ENCODE peak calls at places on chromosomes 6 and 20, in five cellular contexts. D, L, Q, Y and H are unnamed samples.
A peak's percentile ranks its signal among the peaks of the same experiment; 100 is the strongest.

GRCh38 chr6:136547336-136547735 is 2.9 kb downstream of the MAP7 start:
- DNase-seq in D (no peak), L (no peak), Q (peak; percentile 28), Y (peak; percentile 70), H (peak; percentile 32)

GRCh38 chr6:67231092-67231491 is 1404.0 kb upstream of the ADGRB3 start:
- DNase-seq in D (no peak), L (no peak), Q (no peak), Y (no peak), H (no peak)

GRCh38 chr6:11496152-11497060 is 41.1 kb upstream of the TMEM170B start:
- DNase-seq in D (peak; percentile 43), L (peak; percentile 65), Q (peak; percentile 40), Y (peak; percentile 83), H (peak; percentile 83)

GRCh38 chr6:117425431-117426153 is at the start of gene ROS1:
- DNase-seq in D (no peak), L (no peak), Q (no peak), Y (no peak), H (no peak)

GRCh38 chr20:3973705-3974104 is 41.7 kb downstream of the RNF24 start:
- DNase-seq in D (no peak), L (no peak), Q (no peak), Y (no peak), H (no peak)

GRCh38 chr6:7684076-7684475 is 41.8 kb upstream of the BMP6 start:
- DNase-seq in D (no peak), L (no peak), Q (no peak), Y (no peak), H (no peak)

GRCh38 chr6:125469915-125470314 is 168.1 kb upstream of the HDDC2 start:
- DNase-seq in D (no peak), L (no peak), Q (no peak), Y (no peak), H (no peak)

GRCh38 chr20:19647992-19648391 is 110.1 kb upstream of the RIN2 start:
- DNase-seq in D (no peak), L (no peak), Q (no peak), Y (no peak), H (no peak)

GRCh38 chr6:43812850-43813584 is 43.0 kb downstream of the VEGFA start:
- DNase-seq in D (no peak), L (no peak), Q (no peak), Y (no peak), H (no peak)

GRCh38 chr6:111843347-111844147 is 29.7 kb downstream of the FYN start:
- DNase-seq in D (peak; percentile 40), L (peak; percentile 53), Q (no peak), Y (no peak), H (no peak)

GRCh38 chr6:113873043-113873667 is 16.0 kb downstream of the MARCKS start:
- DNase-seq in D (no peak), L (no peak), Q (no peak), Y (no peak), H (no peak)

GRCh38 chr20:19301142-19301541 is 88.7 kb downstream of the SLC24A3 start:
- DNase-seq in D (no peak), L (no peak), Q (no peak), Y (no peak), H (no peak)

GRCh38 chr6:30556714-30556963 is 350 bp upstream of the GNL1 start:
- DNase-seq in D (peak; percentile 75), L (peak; percentile 66), Q (no peak), Y (no peak), H (no peak)

GRCh38 chr20:48924711-48925109 is 3.2 kb downstream of the ARFGEF2 start:
- DNase-seq in D (no peak), L (no peak), Q (no peak), Y (no peak), H (no peak)

GRCh38 chr6:151485616-151486015 is 8.2 kb upstream of the CCDC170 start:
- DNase-seq in D (no peak), L (no peak), Q (no peak), Y (no peak), H (no peak)

GRCh38 chr6:165013701-165014100 is 295.7 kb downstream of the C6orf118 start:
- DNase-seq in D (no peak), L (no peak), Q (no peak), Y (no peak), H (no peak)

GRCh38 chr6:134722996-134723871 is 226.7 kb downstream of the ALDH8A1 start:
- DNase-seq in D (no peak), L (no peak), Q (no peak), Y (peak; percentile 29), H (peak; percentile 32)

GRCh38 chr6:170067257-170067656 is 223.6 kb downstream of the DLL1 start:
- DNase-seq in D (no peak), L (no peak), Q (no peak), Y (no peak), H (no peak)

GRCh38 chr6:17714879-17715860 is 8.4 kb upstream of the NUP153 start:
- DNase-seq in D (no peak), L (no peak), Q (no peak), Y (peak; percentile 88), H (peak; percentile 91)

GRCh38 chr6:71886184-71887005 is at the start of gene RIMS1:
- DNase-seq in D (no peak), L (no peak), Q (peak; percentile 64), Y (peak; percentile 69), H (peak; percentile 11)

GRCh38 chr6:82608365-82608764 is 244.7 kb downstream of the TPBG start:
- DNase-seq in D (no peak), L (no peak), Q (no peak), Y (no peak), H (no peak)

GRCh38 chr20:10453241-10453640 is 18.1 kb downstream of the SLX4IP start:
- DNase-seq in D (no peak), L (no peak), Q (no peak), Y (no peak), H (no peak)

GRCh38 chr20:10505320-10506226 is 70.5 kb downstream of the SLX4IP start:
- DNase-seq in D (no peak), L (no peak), Q (no peak), Y (peak; percentile 39), H (no peak)

GRCh38 chr20:52993091-52993490 is 20.9 kb downstream of the TSHZ2 start:
- DNase-seq in D (no peak), L (no peak), Q (no peak), Y (no peak), H (no peak)

GRCh38 chr20:22213271-22213670 is 371.1 kb downstream of the FOXA2 start:
- DNase-seq in D (no peak), L (no peak), Q (no peak), Y (no peak), H (no peak)

GRCh38 chr6:80607814-80608391 is 501.4 kb downstream of the BCKDHB start:
- DNase-seq in D (no peak), L (no peak), Q (no peak), Y (peak; percentile 55), H (peak; percentile 92)

GRCh38 chr20:50717974-50718761 is 13.2 kb upstream of the PARD6B start:
- DNase-seq in D (no peak), L (no peak), Q (no peak), Y (no peak), H (no peak)

GRCh38 chr6:4687989-4688947 is 87.9 kb upstream of the CDYL start:
- DNase-seq in D (no peak), L (no peak), Q (no peak), Y (peak; percentile 87), H (peak; percentile 74)

GRCh38 chr6:35739645-35740517 is 3.0 kb downstream of the ARMC12 start:
- DNase-seq in D (no peak), L (no peak), Q (no peak), Y (no peak), H (no peak)

GRCh38 chr6:135739288-135739687 is 112.2 kb upstream of the PDE7B start:
- DNase-seq in D (no peak), L (no peak), Q (no peak), Y (peak; percentile 32), H (peak; percentile 81)

GRCh38 chr20:63937596-63937995 is 18.6 kb downstream of the UCKL1 start:
- DNase-seq in D (no peak), L (no peak), Q (no peak), Y (no peak), H (no peak)

GRCh38 chr6:130453230-130453629 is 87.4 kb downstream of the TMEM200A start:
- DNase-seq in D (no peak), L (no peak), Q (no peak), Y (no peak), H (peak; percentile 70)

GRCh38 chr20:32742322-32743236 is 688 bp downstream of the COMMD7 start:
- DNase-seq in D (no peak), L (no peak), Q (no peak), Y (no peak), H (no peak)

GRCh38 chr20:34069341-34070078 is 42.5 kb downstream of the EIF2S2 start:
- DNase-seq in D (peak; percentile 21), L (peak; percentile 41), Q (peak; percentile 66), Y (peak; percentile 83), H (peak; percentile 66)

GRCh38 chr20:44309763-44310663 is 989 bp downstream of the FITM2 start:
- DNase-seq in D (no peak), L (no peak), Q (no peak), Y (peak; percentile 81), H (peak; percentile 56)

GRCh38 chr6:169933839-169934698 is 182.6 kb downstream of the ERMARD start:
- DNase-seq in D (no peak), L (no peak), Q (no peak), Y (no peak), H (no peak)

GRCh38 chr20:35048739-35049138 is 43.9 kb downstream of the TRPC4AP start:
- DNase-seq in D (no peak), L (no peak), Q (no peak), Y (no peak), H (no peak)

GRCh38 chr6:30061766-30062458 is 847 bp downstream of the POLR1H start:
- DNase-seq in D (no peak), L (no peak), Q (no peak), Y (peak; percentile 30), H (no peak)